ENCODE peak calls at places on chromosomes 1 and 21, in five cellular contexts. G is GM23248, F is K562, U is IMR-90, O is neural progenitor cell. K is an unnamed sample.

GRCh38 chr1:174996474-174996873 is 3.3 kb upstream of the CACYBP start:
- DNase-seq in G (peak), F (peak), U (peak), O (no peak), K (peak)

GRCh38 chr1:116724765-116725375 is 29.4 kb upstream of the CD2 start:
- DNase-seq in G (peak), F (peak), U (peak), O (peak), K (peak)

GRCh38 chr1:228373681-228374571 is 32.7 kb downstream of the TRIM11 start:
- DNase-seq in G (no peak), F (no peak), U (no peak), O (no peak), K (no peak)

GRCh38 chr21:29174607-29175013 is 44.2 kb downstream of the MAP3K7CL start:
- DNase-seq in G (peak), F (no peak), U (peak), O (no peak), K (no peak)

GRCh38 chr1:218390625-218391024 is 45.5 kb downstream of the TGFB2 start:
- DNase-seq in G (no peak), F (no peak), U (no peak), O (no peak), K (no peak)

GRCh38 chr21:45523411-45524101 is 18.7 kb downstream of the SLC19A1 start:
- DNase-seq in G (no peak), F (no peak), U (no peak), O (no peak), K (no peak)

GRCh38 chr21:41509733-41510132 is 1.8 kb upstream of the TMPRSS2 start:
- DNase-seq in G (no peak), F (no peak), U (no peak), O (no peak), K (no peak)

GRCh38 chr1:234863596-234863995 is 253.6 kb upstream of the IRF2BP2 start:
- DNase-seq in G (peak), F (no peak), U (peak), O (no peak), K (peak)

GRCh38 chr1:227938911-227939790 is 8.6 kb downstream of the WNT9A start:
- DNase-seq in G (no peak), F (no peak), U (no peak), O (no peak), K (no peak)

GRCh38 chr1:228163004-228163753 is 2.4 kb upstream of the IBA57 start:
- DNase-seq in G (peak), F (no peak), U (no peak), O (no peak), K (no peak)

GRCh38 chr1:153122831-153123421 is 9.6 kb upstream of the SPRR2F start:
- DNase-seq in G (no peak), F (peak), U (no peak), O (peak), K (no peak)

GRCh38 chr1:153125536-153125935 is 12.2 kb upstream of the SPRR2F start:
- DNase-seq in G (no peak), F (no peak), U (no peak), O (no peak), K (no peak)

GRCh38 chr1:153133267-153133666 is 17.4 kb downstream of the SPRR2G start:
- DNase-seq in G (no peak), F (no peak), U (no peak), O (no peak), K (no peak)

GRCh38 chr1:153127296-153127695 is 14.0 kb upstream of the SPRR2F start:
- DNase-seq in G (no peak), F (no peak), U (no peak), O (no peak), K (no peak)
- H2AFZ ChIP-seq in G (no peak), F (no peak), U (no peak), O (no peak), K (no peak)

DNA sequence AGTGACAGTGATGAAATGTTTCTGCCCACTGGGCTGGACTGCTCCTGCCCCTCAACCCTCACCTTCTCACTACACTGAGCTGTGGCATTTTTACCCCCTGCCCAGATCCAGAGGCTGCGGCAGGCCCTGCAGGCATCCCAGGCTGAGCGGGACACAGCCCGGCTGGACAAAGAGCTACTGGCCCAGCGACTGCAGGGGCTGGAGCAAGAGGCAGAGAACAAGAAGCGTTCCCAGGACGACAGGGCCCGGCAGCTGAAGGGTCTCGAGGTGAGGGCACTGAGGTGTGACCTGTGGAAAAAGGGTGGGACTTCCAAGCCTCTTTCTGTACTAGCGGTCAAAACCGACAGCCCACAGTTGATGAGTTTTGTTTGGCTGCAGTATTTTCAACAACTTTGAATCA is 6.2 kb upstream of the TUFT1 start:
- DNase-seq in G (no peak), F (no peak), U (no peak), O (no peak), K (no peak)
- H2AFZ ChIP-seq in G (no peak), F (no peak), U (peak), O (no peak), K (no peak)

DNA sequence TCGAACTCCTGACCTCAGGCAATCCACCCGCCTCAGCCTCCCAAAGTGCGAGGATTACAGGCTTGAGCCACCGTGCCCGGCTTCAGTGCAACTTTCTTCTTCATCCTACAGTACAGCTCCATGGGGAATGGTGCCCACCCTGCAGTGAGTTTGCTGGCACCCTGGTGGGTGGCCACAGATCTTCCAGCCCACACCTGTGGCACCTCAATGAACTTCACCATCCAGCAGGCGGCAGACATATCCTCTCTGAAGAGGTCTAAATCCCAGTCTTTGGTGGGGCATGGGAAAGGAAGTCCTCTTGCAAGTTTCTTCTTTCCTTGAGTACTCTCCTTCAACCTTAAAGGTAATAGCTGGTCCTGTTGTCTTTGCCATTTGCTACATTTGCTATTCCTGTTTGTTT is 18.1 kb upstream of the ZBTB8A start:
- DNase-seq in G (no peak), F (no peak), U (no peak), O (no peak), K (no peak)
- H2AFZ ChIP-seq in G (peak), F (peak), U (no peak), O (peak), K (no peak)

DNA sequence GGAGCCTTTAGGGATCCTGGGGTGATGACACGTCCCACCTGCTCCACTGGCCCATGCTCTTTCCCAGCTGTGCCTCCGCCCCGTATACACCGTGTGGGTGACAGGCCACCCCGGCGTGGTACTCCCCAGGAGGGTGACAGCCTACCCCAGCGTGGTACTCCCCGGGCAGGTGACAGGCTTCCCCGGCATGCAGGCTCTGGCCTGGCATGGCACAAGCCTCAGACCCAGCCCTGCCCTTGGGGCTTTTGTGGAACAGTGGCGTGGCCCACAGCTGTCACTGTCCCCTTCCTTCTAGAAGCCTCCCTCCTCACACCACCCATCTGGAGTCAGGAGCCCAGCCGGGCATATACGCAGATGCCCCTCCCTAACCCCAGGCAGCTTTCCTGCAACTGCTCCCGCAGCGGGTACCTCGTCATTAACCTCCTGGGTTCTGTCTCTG is 4.7 kb upstream of the PFKL start:
- DNase-seq in G (no peak), F (no peak), U (no peak), O (no peak), K (no peak)
- H2AFZ ChIP-seq in G (no peak), F (no peak), U (peak), O (no peak), K (peak)

DNA sequence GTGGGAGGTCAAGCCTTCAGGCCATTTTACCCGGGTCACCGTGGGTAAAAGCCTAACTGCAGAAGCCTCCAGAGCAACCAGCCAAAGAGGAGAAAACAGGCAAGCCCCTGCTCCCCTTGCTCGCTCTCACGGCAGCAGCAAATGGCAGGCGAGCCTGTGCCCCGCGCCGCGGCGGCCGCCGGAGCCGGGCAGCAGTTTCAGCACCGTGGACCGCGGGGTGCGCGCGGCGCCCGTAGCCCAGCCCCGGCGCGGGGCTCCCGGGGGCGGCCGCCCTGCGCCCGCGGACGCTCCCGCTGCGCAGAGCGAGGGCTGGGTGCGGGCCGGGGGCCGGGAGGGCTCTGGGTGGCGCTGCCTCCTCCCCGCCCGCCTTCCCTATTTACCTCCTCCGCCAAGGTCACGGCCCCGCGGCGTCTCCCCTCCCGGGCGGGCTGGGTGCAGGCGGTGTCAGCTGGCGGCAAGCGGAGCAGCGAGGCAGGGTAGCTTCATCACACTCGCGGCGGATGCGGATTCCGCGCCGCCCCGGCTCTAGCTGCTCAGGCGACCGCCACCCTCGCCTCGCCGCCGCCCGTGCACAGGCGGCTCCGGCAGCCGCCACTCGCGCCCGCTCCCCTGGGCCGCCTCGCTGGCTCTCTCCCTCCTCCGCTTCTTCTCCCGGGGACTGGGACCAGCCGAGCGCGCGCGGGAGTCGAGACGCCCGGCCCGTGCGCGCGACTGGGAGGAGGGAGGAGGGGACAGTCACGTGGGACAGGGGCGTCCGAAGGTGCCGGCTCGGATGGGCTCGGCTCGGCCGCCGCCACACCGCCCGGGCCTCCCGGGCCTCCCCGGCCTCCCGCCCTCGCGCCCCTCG is at the start of gene RGS7:
- DNase-seq in G (peak), F (no peak), U (peak), O (peak), K (peak)
- H2AFZ ChIP-seq in G (peak), F (no peak), U (peak), O (peak), K (peak)

GRCh38 chr1:86423473-86423872 is 498 bp upstream of the CLCA2 start:
- DNase-seq in G (no peak), F (no peak), U (no peak), O (no peak), K (no peak)
- H2AFZ ChIP-seq in G (peak), F (no peak), U (no peak), O (no peak), K (no peak)

DNA sequence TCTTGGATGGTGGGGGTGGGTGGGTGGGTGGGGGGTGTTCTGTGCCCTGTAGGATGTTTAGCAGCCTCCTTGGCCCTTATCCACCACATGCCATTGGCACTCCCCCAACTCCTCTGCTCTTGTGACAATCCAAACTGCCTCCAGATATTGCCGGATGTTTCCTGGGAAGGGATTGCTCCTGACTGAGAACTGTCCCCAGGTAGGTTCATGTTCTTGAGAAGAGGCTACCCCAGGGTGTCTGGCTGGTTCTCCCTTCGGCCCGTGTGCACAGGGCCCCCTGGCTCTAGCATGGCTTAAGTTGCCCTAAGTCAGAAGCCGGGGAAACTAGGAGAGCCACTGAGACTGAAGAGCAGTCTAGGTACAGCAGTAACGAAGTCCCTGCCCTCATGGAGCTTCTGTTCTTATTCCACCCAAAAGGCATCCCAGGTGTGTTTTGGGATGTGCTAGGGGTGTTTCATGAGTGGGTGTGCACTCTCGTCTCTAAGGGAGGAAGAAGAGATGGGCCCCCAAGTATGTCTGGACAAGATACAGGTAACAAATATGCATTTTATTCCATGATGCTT is 19.8 kb upstream of the THRAP3 start:
- DNase-seq in G (peak), F (no peak), U (no peak), O (no peak), K (no peak)
- H2AFZ ChIP-seq in G (no peak), F (no peak), U (peak), O (no peak), K (peak)

DNA sequence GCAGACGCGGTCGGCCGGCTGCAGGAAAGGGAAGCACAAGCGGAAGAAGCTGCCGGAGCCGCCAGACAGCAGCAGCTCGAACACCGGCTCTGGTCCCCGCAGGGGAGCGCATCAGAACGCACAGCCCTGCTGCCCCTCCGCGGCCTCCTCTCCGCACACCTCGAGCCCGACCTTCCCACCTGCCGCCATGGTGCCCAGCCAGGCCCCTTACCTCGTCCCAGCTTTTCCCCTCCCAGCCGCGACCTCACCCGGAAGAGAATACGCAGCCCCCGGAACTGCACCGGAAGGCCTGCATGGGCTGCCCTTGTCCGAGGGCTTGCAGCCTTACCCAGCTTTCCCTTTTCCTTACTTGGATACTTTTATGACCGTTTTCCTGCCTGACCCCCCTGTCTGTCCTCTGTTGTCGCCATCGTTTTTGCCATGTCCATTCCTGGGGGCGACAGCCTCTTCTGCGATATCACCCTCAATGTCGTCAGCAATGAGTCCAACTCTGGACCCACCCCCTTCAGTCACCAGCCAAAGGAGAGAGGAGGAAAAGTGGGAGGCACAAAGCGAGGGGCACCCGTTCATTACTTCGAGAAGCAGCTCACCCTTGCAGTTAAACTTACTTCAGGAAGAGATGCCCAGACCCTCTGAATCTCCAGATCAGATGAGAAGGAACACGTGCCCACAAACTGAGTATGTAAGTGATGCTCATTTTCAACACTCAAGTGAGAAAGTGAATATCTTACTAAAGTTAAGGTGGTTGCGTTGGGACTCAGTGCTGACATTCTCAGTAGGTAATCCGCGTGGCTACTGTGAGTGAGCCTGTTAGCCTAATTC is 25.5 kb downstream of the UTS2 start:
- DNase-seq in G (no peak), F (peak), U (no peak), O (no peak), K (no peak)
- H2AFZ ChIP-seq in G (no peak), F (peak), U (no peak), O (no peak), K (no peak)

GRCh38 chr21:27722095-27722494 is 755.2 kb upstream of the ADAMTS5 start:
- DNase-seq in G (no peak), F (no peak), U (no peak), O (no peak), K (no peak)
- H2AFZ ChIP-seq in G (no peak), F (no peak), U (peak), O (no peak), K (no peak)

GRCh38 chr1:54402896-54403295 is 3.3 kb downstream of the SSBP3 start:
- DNase-seq in G (peak), F (no peak), U (peak), O (no peak), K (peak)
- H2AFZ ChIP-seq in G (no peak), F (no peak), U (no peak), O (no peak), K (no peak)